ENCODE peak calls at places on chromosomes 5 and 9, in six cellular contexts. C is hepatocyte, E is colonic mucosa, R is A673, D is PC-9, N is neural progenitor cell. Z is an unnamed sample.

GRCh38 chr5:171598279-171599152 is 179.1 kb downstream of the FGF18 start:
- DNase-seq in C (no peak), E (no peak), R (no peak), D (no peak), N (no peak), Z (no peak)

GRCh38 chr9:3262831-3263544 is 262.8 kb downstream of the RFX3 start:
- DNase-seq in C (no peak), E (no peak), R (no peak), D (no peak), N (no peak), Z (no peak)

GRCh38 chr9:68500457-68501158 is 40.1 kb downstream of the TMEM252 start:
- DNase-seq in C (peak; percentile 30), E (no peak), R (no peak), D (no peak), N (no peak), Z (peak; percentile 14)

GRCh38 chr5:374631-375335 is 53.3 kb downstream of the AHRR start:
- DNase-seq in C (no peak), E (peak; percentile 15), R (no peak), D (no peak), N (no peak), Z (no peak)

GRCh38 chr5:135343417-135343816 is 55.6 kb downstream of the MACROH2A1 start:
- DNase-seq in C (no peak), E (no peak), R (no peak), D (no peak), N (no peak), Z (no peak)

GRCh38 chr5:149228610-149229297 is 42.9 kb upstream of the AFAP1L1 start:
- DNase-seq in C (peak; percentile 69), E (peak; percentile 31), R (peak; percentile 79), D (peak; percentile 40), N (peak; percentile 62), Z (peak; percentile 88)

GRCh38 chr5:17217421-17218352 is at the start of gene BASP1:
- DNase-seq in C (peak; percentile 94), E (peak; percentile 65), R (peak; percentile 94), D (no peak), N (peak; percentile 94), Z (peak; percentile 87)

GRCh38 chr9:130137870-130138653 is 34.1 kb upstream of the NCS1 start:
- DNase-seq in C (peak; percentile 78), E (no peak), R (no peak), D (peak; percentile 52), N (peak; percentile 67), Z (peak; percentile 97)

GRCh38 chr9:135992486-135993408 is 31.6 kb upstream of the UBAC1 start:
- DNase-seq in C (peak; percentile 93), E (peak; percentile 77), R (peak; percentile 39), D (peak; percentile 38), N (peak; percentile 86), Z (peak; percentile 91)

GRCh38 chr9:128757602-128758001 is 14.1 kb downstream of the ZER1 start:
- DNase-seq in C (no peak), E (no peak), R (no peak), D (no peak), N (no peak), Z (no peak)

GRCh38 chr5:109450129-109450877 is 40.5 kb upstream of the PJA2 start:
- DNase-seq in C (no peak), E (no peak), R (no peak), D (no peak), N (peak; percentile 24), Z (no peak)

GRCh38 chr5:79791843-79792242 is 102.2 kb downstream of the CMYA5 start:
- DNase-seq in C (no peak), E (no peak), R (no peak), D (no peak), N (no peak), Z (no peak)

GRCh38 chr9:130198501-130199179 is 26.4 kb downstream of the NCS1 start:
- DNase-seq in C (no peak), E (no peak), R (no peak), D (no peak), N (no peak), Z (no peak)

GRCh38 chr9:135820661-135821060 is 86.7 kb downstream of the CAMSAP1 start:
- DNase-seq in C (no peak), E (no peak), R (no peak), D (no peak), N (no peak), Z (no peak)

GRCh38 chr5:73825219-73825618 is 199.2 kb downstream of the ARHGEF28 start:
- DNase-seq in C (no peak), E (no peak), R (no peak), D (no peak), N (no peak), Z (no peak)

GRCh38 chr5:111755942-111756353 is 1.0 kb downstream of the NREP start:
- DNase-seq in C (no peak), E (no peak), R (peak; percentile 12), D (no peak), N (peak; percentile 34), Z (peak; percentile 79)

GRCh38 chr5:173507171-173507570 is 109.3 kb downstream of the BOD1 start:
- DNase-seq in C (no peak), E (no peak), R (no peak), D (no peak), N (no peak), Z (no peak)

GRCh38 chr5:65837139-65837538 is 89.2 kb upstream of the ERBIN start:
- DNase-seq in C (no peak), E (no peak), R (no peak), D (no peak), N (no peak), Z (peak; percentile 75)

GRCh38 chr9:110095776-110096175 is 112.2 kb downstream of the C9orf152 start:
- DNase-seq in C (no peak), E (no peak), R (no peak), D (no peak), N (no peak), Z (no peak)

GRCh38 chr9:98172604-98173003 is 19.8 kb downstream of the CORO2A start:
- DNase-seq in C (no peak), E (no peak), R (no peak), D (peak; percentile 76), N (peak; percentile 47), Z (peak; percentile 4)

GRCh38 chr5:115571441-115571878 is 26.9 kb upstream of the FEM1C start:
- DNase-seq in C (no peak), E (no peak), R (no peak), D (no peak), N (peak; percentile 54), Z (peak; percentile 51)

GRCh38 chr9:129569506-129570449 is 51.1 kb downstream of the C9orf50 start:
- DNase-seq in C (peak; percentile 56), E (no peak), R (peak; percentile 38), D (peak; percentile 52), N (peak; percentile 65), Z (peak; percentile 60)

GRCh38 chr5:82859439-82860140 is 217.6 kb downstream of the TMEM167A start:
- DNase-seq in C (no peak), E (no peak), R (no peak), D (no peak), N (peak; percentile 18), Z (no peak)

DNA sequence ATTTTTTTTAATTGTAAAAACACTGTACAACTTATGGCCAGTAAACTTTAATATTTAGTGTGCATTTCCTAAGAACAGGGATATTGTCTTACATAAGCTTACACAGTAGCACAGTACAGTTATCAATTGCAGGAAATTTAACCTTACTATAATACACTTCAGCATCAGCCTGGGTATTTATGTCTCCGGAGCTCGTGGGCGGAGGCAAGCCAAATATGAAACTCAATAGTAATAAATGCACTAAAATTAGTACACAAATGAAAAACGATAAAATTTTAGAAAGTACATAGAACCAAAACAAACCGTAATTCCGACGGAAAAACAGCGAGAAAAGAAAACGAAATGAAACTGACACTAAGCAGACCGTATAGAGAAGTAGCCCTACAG is 91.2 kb downstream of the ANXA2R start:
- DNase-seq in C (no peak), E (no peak), R (no peak), D (no peak), N (no peak), Z (no peak)
- H3K4me3 ChIP-seq in C (no peak overlapping the region), E (peak overlapping the region; percentile 14), R (peak overlapping the region; percentile 49), D (peak overlapping the region; percentile 55), N (no peak overlapping the region), Z (peak overlapping the region; percentile 16)

GRCh38 chr9:93533863-93534262 is 42.5 kb upstream of the PHF2 start:
- DNase-seq in C (no peak), E (no peak), R (no peak), D (no peak), N (peak; percentile 17), Z (no peak)
- TF ChIP-seq CTCF in C (no peak), E (no peak), R (no peak), D (no peak), N (peak; percentile 18), Z (no peak)

DNA sequence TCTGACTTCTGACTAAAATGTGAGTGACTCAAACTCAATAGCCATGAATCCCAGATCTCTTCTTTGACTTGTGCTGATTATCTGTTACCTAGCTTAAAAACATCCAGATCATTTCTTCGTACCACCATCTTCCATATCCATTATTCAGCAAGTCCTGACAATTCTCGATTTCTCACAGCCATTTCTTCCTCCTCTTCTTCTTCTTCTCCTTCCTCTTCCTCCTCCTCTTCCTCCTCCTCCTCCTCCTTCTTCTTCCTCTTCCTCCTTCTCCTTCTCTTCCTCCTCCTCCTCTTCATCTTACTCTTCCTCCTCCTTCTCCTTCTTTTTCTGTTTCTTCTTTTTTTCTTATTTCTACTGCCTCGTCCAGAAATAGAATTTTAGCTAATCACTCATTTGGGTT is 77.0 kb upstream of the MAP1B start:
- DNase-seq in C (no peak), E (no peak), R (no peak), D (no peak), N (no peak), Z (no peak)
- H3K4me3 ChIP-seq in C (no peak overlapping the region), E (no peak overlapping the region), R (no peak overlapping the region), D (no peak overlapping the region), N (no peak overlapping the region), Z (no peak overlapping the region)

GRCh38 chr5:10536511-10536910 is 27.4 kb upstream of the ANKRD33B start:
- DNase-seq in C (no peak), E (no peak), R (no peak), D (no peak), N (no peak), Z (no peak)
- TF ChIP-seq CTCF in C (no peak), E (no peak), R (no peak), D (no peak), N (no peak), Z (no peak)

GRCh38 chr5:67214036-67214435 is 17.4 kb upstream of the CD180 start:
- DNase-seq in C (no peak), E (no peak), R (no peak), D (no peak), N (no peak), Z (peak; percentile 17)

GRCh38 chr5:67209141-67209771 is 12.7 kb upstream of the CD180 start:
- DNase-seq in C (peak; percentile 86), E (peak; percentile 87), R (peak; percentile 89), D (peak; percentile 63), N (peak; percentile 79), Z (peak; percentile 74)

GRCh38 chr5:67215592-67216471 is 19.2 kb upstream of the CD180 start:
- DNase-seq in C (peak; percentile 52), E (peak; percentile 84), R (no peak), D (peak; percentile 43), N (no peak), Z (no peak)

GRCh38 chr5:67211926-67212325 is 15.3 kb upstream of the CD180 start:
- DNase-seq in C (no peak), E (no peak), R (no peak), D (no peak), N (no peak), Z (peak; percentile 78)

GRCh38 chr5:67214713-67215591 is 18.4 kb upstream of the CD180 start:
- DNase-seq in C (peak; percentile 30), E (peak; percentile 75), R (no peak), D (peak; percentile 26), N (no peak), Z (no peak)
- H3K4me3 ChIP-seq in C (no peak overlapping the region), E (no peak overlapping the region), R (no peak overlapping the region), D (no peak overlapping the region), N (no peak overlapping the region), Z (no peak overlapping the region)

Z was measured in astrocyte of the spinal cord.